ENCODE peak calls at places on chromosomes 13 and 19, in eight cellular contexts. Y is left ventricle myocardium inferior, A is HCT116, G is testis, I is tibial artery, X is upper lobe of left lung, K is psoas muscle, U is tibial nerve. N is an unnamed sample.
A peak's percentile ranks its signal among the peaks of the same experiment; 100 is the strongest.

GRCh38 chr19:30087381-30088138 is 145.5 kb downstream of the URI1 start:
- DNase-seq in Y (no peak), A (no peak), G (no peak), I (no peak), X (no peak), K (peak; percentile 16), U (no peak), N (no peak)

GRCh38 chr13:110109910-110110309 is 197.0 kb downstream of the COL4A1 start:
- DNase-seq in Y (peak; percentile 80), A (no peak), G (peak; percentile 75), I (peak; percentile 79), X (no peak), K (peak; percentile 92), U (no peak), N (peak; percentile 79)

GRCh38 chr13:98141938-98142426 is 912 bp upstream of the FARP1 start:
- DNase-seq in Y (peak; percentile 19), A (no peak), G (peak; percentile 37), I (peak; percentile 22), X (peak; percentile 45), K (peak; percentile 59), U (no peak), N (peak; percentile 83)

GRCh38 chr19:6736169-6736916 is 1.0 kb downstream of the GPR108 start:
- DNase-seq in Y (peak; percentile 73), A (peak; percentile 81), G (peak; percentile 83), I (peak; percentile 82), X (peak; percentile 87), K (peak; percentile 83), U (peak; percentile 59), N (peak; percentile 93)

GRCh38 chr13:114097893-114098688 is 34.3 kb downstream of the RASA3 start:
- DNase-seq in Y (no peak), A (no peak), G (peak; percentile 12), I (peak; percentile 18), X (peak; percentile 10), K (peak; percentile 52), U (no peak), N (peak; percentile 68)

GRCh38 chr19:927707-928401 is 2.0 kb downstream of the ARID3A start:
- DNase-seq in Y (no peak), A (no peak), G (no peak), I (no peak), X (no peak), K (no peak), U (no peak), N (peak; percentile 72)

GRCh38 chr13:22931576-22931975 is 249.2 kb upstream of the SGCG start:
- DNase-seq in Y (no peak), A (no peak), G (no peak), I (no peak), X (no peak), K (no peak), U (no peak), N (no peak)

GRCh38 chr13:108877300-108877699 is 247.9 kb downstream of the MYO16 start:
- DNase-seq in Y (no peak), A (no peak), G (no peak), I (no peak), X (no peak), K (no peak), U (no peak), N (no peak)

GRCh38 chr19:39736088-39736487 is 1.7 kb downstream of the CLC start:
- DNase-seq in Y (no peak), A (no peak), G (no peak), I (no peak), X (no peak), K (no peak), U (no peak), N (no peak)

GRCh38 chr19:18046066-18046718 is 38.2 kb downstream of the ARRDC2 start:
- DNase-seq in Y (no peak), A (peak; percentile 37), G (no peak), I (no peak), X (no peak), K (peak; percentile 68), U (no peak), N (no peak)

GRCh38 chr13:98406971-98407370 is 169.9 kb downstream of the STK24 start:
- DNase-seq in Y (no peak), A (no peak), G (no peak), I (no peak), X (no peak), K (no peak), U (no peak), N (no peak)

GRCh38 chr13:74586839-74587238 is 452.6 kb upstream of the KLF12 start:
- DNase-seq in Y (no peak), A (no peak), G (no peak), I (no peak), X (no peak), K (no peak), U (no peak), N (no peak)

GRCh38 chr19:39131255-39131755 is 5.7 kb downstream of the PAK4 start:
- DNase-seq in Y (peak; percentile 71), A (no peak), G (no peak), I (no peak), X (peak; percentile 42), K (peak; percentile 84), U (no peak), N (no peak)

GRCh38 chr19:18319591-18320135 is 3.2 kb downstream of the LSM4 start:
- DNase-seq in Y (no peak), A (no peak), G (no peak), I (no peak), X (peak; percentile 53), K (no peak), U (no peak), N (no peak)

GRCh38 chr19:17749912-17750317 is 1.4 kb upstream of the FCHO1 start:
- DNase-seq in Y (no peak), A (no peak), G (no peak), I (no peak), X (no peak), K (no peak), U (no peak), N (no peak)

GRCh38 chr19:55647732-55648656 is at the start of gene CCDC106:
- DNase-seq in Y (peak; percentile 74), A (no peak), G (peak; percentile 85), I (peak; percentile 60), X (peak; percentile 62), K (peak; percentile 86), U (peak; percentile 63), N (peak; percentile 91)

GRCh38 chr19:40726279-40726678 is 9.4 kb downstream of the ITPKC start:
- DNase-seq in Y (no peak), A (no peak), G (no peak), I (no peak), X (no peak), K (no peak), U (no peak), N (no peak)

GRCh38 chr19:4007836-4008539 is 452 bp downstream of the PIAS4 start:
- DNase-seq in Y (no peak), A (no peak), G (peak; percentile 71), I (no peak), X (peak; percentile 49), K (peak; percentile 66), U (peak; percentile 40), N (peak; percentile 65)

GRCh38 chr19:2973229-2973628 is 4.1 kb upstream of the TLE6 start:
- DNase-seq in Y (peak; percentile 66), A (no peak), G (peak; percentile 71), I (peak; percentile 73), X (no peak), K (peak; percentile 82), U (peak; percentile 66), N (no peak)
- H3K27me3 ChIP-seq in Y (no peaks in the 10 kb centered on the region), A (no peaks in the 10 kb centered on the region), G (no peaks in the 10 kb centered on the region), I (peaks cover 35% of the 10 kb centered on the region), X (no peaks in the 10 kb centered on the region), K (no peaks in the 10 kb centered on the region), U (no peaks in the 10 kb centered on the region), N (peaks cover 8% of the 10 kb centered on the region)

DNA sequence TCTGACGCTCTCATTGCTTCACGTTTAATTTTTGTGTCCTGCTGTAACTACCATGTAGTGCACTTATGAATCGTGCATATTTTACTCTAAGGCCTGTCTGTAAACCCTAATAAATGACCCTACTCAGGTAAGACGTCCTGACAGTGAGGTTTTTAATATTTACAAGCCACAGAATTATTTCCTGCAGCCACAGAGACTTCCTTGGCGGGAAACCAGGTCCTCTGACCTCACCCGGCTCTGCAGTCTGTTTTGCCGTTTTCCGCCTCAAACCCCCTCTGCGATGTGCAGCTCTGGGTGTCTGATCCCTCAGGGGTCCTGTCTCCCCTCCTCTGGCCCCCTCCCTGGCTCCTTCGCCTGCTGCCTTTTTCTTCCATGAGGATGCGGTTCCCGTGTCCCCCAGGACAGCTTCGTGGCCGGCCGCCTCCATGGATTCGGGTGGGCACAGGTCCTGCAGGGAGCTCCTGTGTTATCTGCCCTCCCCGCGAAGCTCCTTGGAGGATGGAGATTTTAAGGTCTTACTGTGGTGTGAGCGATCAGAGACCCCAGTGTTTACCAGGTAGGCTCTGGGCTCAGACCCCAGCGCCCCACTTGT is 66.3 kb downstream of the MCF2L start:
- DNase-seq in Y (no peak), A (no peak), G (no peak), I (no peak), X (no peak), K (no peak), U (no peak), N (no peak)
- H3K4me3 ChIP-seq in Y (no peak overlapping the region), A (no peak overlapping the region), G (no peak overlapping the region), I (no peak overlapping the region), X (no peak overlapping the region), K (peak overlapping the region; percentile 11), U (no peak overlapping the region), N (no peak overlapping the region)

DNA sequence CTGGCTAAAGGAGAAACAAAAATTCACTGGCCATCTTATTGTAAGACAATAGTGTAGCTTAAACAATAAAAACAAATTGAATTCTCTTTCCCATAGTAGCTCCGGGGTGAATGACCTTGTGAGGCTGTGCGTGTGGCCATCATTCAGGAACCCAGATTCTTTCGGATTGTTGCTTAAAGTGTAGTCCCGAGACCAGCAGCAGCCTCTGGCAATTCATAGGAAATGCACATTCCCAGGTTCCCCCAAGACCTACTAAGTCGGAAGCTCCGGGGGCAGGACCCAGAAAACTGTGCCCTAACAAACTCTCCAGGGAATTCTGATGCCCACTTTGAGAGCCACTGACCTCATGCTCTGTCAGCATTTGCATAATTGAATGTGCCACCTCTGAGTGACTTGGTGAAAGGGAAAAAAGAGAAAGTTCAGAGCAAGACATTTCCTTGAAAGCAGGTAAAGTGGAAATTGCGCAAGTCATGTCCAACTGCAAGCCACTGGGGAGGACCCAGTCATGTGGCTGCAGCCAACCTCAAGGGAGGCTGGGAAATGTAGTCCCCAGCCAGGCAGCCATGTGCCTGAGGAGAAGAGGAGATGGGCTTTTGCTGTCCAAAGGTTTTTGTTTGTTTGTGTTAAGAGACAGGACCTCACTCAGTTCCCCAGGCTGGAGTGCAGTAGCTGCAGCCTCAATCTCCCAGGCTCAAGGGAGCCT is 50.7 kb upstream of the PNMA8B start:
- DNase-seq in Y (no peak), A (no peak), G (peak; percentile 56), I (no peak), X (peak; percentile 84), K (peak; percentile 61), U (peak; percentile 13), N (peak; percentile 86)
- H3K27me3 ChIP-seq in Y (no peaks in the 10 kb centered on the region), A (no peaks in the 10 kb centered on the region), G (no peaks in the 10 kb centered on the region), I (no peaks in the 10 kb centered on the region), X (no peaks in the 10 kb centered on the region), K (no peaks in the 10 kb centered on the region), U (no peaks in the 10 kb centered on the region), N (no peaks in the 10 kb centered on the region)

DNA sequence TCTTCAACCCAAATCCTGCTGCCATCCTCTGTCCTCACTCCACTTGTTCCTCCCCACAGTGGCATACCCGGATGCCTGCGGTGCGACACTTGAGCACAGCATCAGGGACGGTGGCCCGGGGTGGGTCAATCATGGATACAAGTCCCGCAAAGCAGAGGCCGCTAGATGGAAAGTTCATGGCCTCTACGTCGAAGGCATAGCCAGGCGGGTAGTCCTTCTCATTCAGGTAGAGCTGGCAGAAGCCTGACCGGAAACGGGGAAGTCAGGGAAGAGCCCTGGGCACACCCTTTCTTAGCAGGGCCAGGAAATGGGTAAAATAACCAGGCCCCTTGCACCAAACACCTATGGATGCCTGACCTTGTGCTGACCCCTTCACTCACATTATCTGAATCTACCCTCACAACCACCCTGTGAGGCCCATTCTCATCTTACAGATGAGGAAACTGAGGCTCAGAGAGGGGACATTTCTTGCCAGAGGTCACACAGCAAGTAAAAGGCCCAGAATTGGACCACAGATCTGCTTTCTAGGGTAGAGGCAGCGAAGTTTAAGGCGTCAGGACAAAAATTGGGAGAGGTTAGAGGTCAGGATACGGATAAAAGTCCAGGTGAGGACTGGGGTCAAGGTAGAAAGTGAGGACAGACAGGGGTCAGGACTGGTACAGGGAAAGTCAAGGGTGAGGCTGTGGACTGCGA is 6.5 kb downstream of the ATP4A start:
- DNase-seq in Y (no peak), A (no peak), G (no peak), I (no peak), X (no peak), K (no peak), U (no peak), N (no peak)
- H3K4me3 ChIP-seq in Y (peak overlapping the region; percentile 56), A (no peak overlapping the region), G (no peak overlapping the region), I (no peak overlapping the region), X (no peak overlapping the region), K (no peak overlapping the region), U (no peak overlapping the region), N (no peak overlapping the region)

N was measured in endodermal cell.